ENCODE peak calls at places on chromosome 13, in six cellular contexts. One of them, this sample, is unnamed.

GRCh38 chr13:21074601-21075302 is 13.4 kb upstream of the LATS2 start:
- DNase-seq in left ventricle myocardium inferior: peak; percentile 49
- DNase-seq in CD8-positive, alpha-beta memory T cell: no peak
- DNase-seq in CD8-positive, alpha-beta T cell: peak; percentile 61
- DNase-seq in aorta: no peak
- DNase-seq in cardiac muscle cell: no peak
- DNase-seq in this sample: no peak

GRCh38 chr13:19586904-19587634 is 25.7 kb upstream of the TPTE2 start:
- DNase-seq in CD8-positive, alpha-beta memory T cell: peak; percentile 84
- DNase-seq in cardiac muscle cell: no peak
- DNase-seq in left ventricle myocardium inferior: no peak
- DNase-seq in CD8-positive, alpha-beta T cell: peak; percentile 83
- DNase-seq in aorta: no peak
- DNase-seq in this sample: no peak

GRCh38 chr13:45737571-45738002 is 35.5 kb downstream of the CBY2 start:
- DNase-seq in CD8-positive, alpha-beta memory T cell: no peak
- DNase-seq in cardiac muscle cell: no peak
- DNase-seq in aorta: no peak
- DNase-seq in left ventricle myocardium inferior: no peak
- DNase-seq in CD8-positive, alpha-beta T cell: no peak
- DNase-seq in this sample: no peak

GRCh38 chr13:48404952-48405351 is 8.0 kb downstream of the LPAR6 start:
- DNase-seq in CD8-positive, alpha-beta T cell: no peak
- DNase-seq in CD8-positive, alpha-beta memory T cell: no peak
- DNase-seq in aorta: no peak
- DNase-seq in cardiac muscle cell: no peak
- DNase-seq in left ventricle myocardium inferior: no peak
- DNase-seq in this sample: no peak

GRCh38 chr13:39565036-39565949 is 37.7 kb downstream of the LHFPL6 start:
- DNase-seq in left ventricle myocardium inferior: no peak
- DNase-seq in CD8-positive, alpha-beta T cell: no peak
- DNase-seq in cardiac muscle cell: no peak
- DNase-seq in aorta: no peak
- DNase-seq in CD8-positive, alpha-beta memory T cell: no peak
- DNase-seq in this sample: no peak

GRCh38 chr13:24075137-24075975 is 85.2 kb upstream of the SPATA13 start:
- DNase-seq in CD8-positive, alpha-beta memory T cell: no peak
- DNase-seq in CD8-positive, alpha-beta T cell: no peak
- DNase-seq in aorta: no peak
- DNase-seq in left ventricle myocardium inferior: no peak
- DNase-seq in cardiac muscle cell: no peak
- DNase-seq in this sample: no peak

GRCh38 chr13:43376596-43376995 is 353.2 kb downstream of the DNAJC15 start:
- DNase-seq in left ventricle myocardium inferior: no peak
- DNase-seq in CD8-positive, alpha-beta memory T cell: no peak
- DNase-seq in cardiac muscle cell: no peak
- DNase-seq in CD8-positive, alpha-beta T cell: no peak
- DNase-seq in aorta: no peak
- DNase-seq in this sample: no peak

GRCh38 chr13:114027826-114028225 is 54.0 kb upstream of the C13orf46 start:
- DNase-seq in CD8-positive, alpha-beta T cell: no peak
- DNase-seq in cardiac muscle cell: no peak
- DNase-seq in aorta: peak; percentile 67
- DNase-seq in left ventricle myocardium inferior: no peak
- DNase-seq in CD8-positive, alpha-beta memory T cell: no peak
- DNase-seq in this sample: no peak

GRCh38 chr13:113179374-113180230 is 21.2 kb downstream of the PROZ start:
- DNase-seq in aorta: no peak
- DNase-seq in left ventricle myocardium inferior: no peak
- DNase-seq in CD8-positive, alpha-beta memory T cell: no peak
- DNase-seq in cardiac muscle cell: peak; percentile 26
- DNase-seq in CD8-positive, alpha-beta T cell: no peak
- DNase-seq in this sample: no peak

GRCh38 chr13:102236830-102237621 is 164.8 kb downstream of the FGF14 start:
- DNase-seq in CD8-positive, alpha-beta memory T cell: no peak
- DNase-seq in cardiac muscle cell: no peak
- DNase-seq in CD8-positive, alpha-beta T cell: no peak
- DNase-seq in aorta: no peak
- DNase-seq in left ventricle myocardium inferior: no peak
- DNase-seq in this sample: no peak

GRCh38 chr13:66159526-66159925 is 1070.6 kb downstream of the PCDH9 start:
- DNase-seq in CD8-positive, alpha-beta memory T cell: no peak
- DNase-seq in aorta: no peak
- DNase-seq in cardiac muscle cell: no peak
- DNase-seq in CD8-positive, alpha-beta T cell: no peak
- DNase-seq in left ventricle myocardium inferior: no peak
- DNase-seq in this sample: no peak

GRCh38 chr13:92260363-92260762 is 861.9 kb downstream of the GPC5 start:
- DNase-seq in CD8-positive, alpha-beta T cell: no peak
- DNase-seq in cardiac muscle cell: no peak
- DNase-seq in aorta: no peak
- DNase-seq in CD8-positive, alpha-beta memory T cell: no peak
- DNase-seq in left ventricle myocardium inferior: no peak
- DNase-seq in this sample: no peak

GRCh38 chr13:113862766-113863510 is 938 bp downstream of the GAS6 start:
- DNase-seq in aorta: peak; percentile 86
- DNase-seq in cardiac muscle cell: peak; percentile 49
- DNase-seq in left ventricle myocardium inferior: peak; percentile 68
- DNase-seq in CD8-positive, alpha-beta T cell: no peak
- DNase-seq in CD8-positive, alpha-beta memory T cell: no peak
- DNase-seq in this sample: peak; percentile 83

GRCh38 chr13:40331802-40332201 is 334.6 kb downstream of the FOXO1 start:
- DNase-seq in CD8-positive, alpha-beta memory T cell: no peak
- DNase-seq in CD8-positive, alpha-beta T cell: no peak
- DNase-seq in left ventricle myocardium inferior: no peak
- DNase-seq in aorta: no peak
- DNase-seq in cardiac muscle cell: no peak
- DNase-seq in this sample: no peak

GRCh38 chr13:110942248-110942981 is 27.5 kb upstream of the ANKRD10 start:
- DNase-seq in aorta: no peak
- DNase-seq in CD8-positive, alpha-beta memory T cell: no peak
- DNase-seq in cardiac muscle cell: no peak
- DNase-seq in CD8-positive, alpha-beta T cell: no peak
- DNase-seq in left ventricle myocardium inferior: no peak
- DNase-seq in this sample: no peak

GRCh38 chr13:49760555-49760954 is 31.9 kb downstream of the KPNA3 start:
- DNase-seq in aorta: no peak
- DNase-seq in cardiac muscle cell: no peak
- DNase-seq in left ventricle myocardium inferior: no peak
- DNase-seq in CD8-positive, alpha-beta memory T cell: no peak
- DNase-seq in CD8-positive, alpha-beta T cell: no peak
- DNase-seq in this sample: no peak

GRCh38 chr13:30421093-30422055 is 919 bp upstream of the UBE2L5 start:
- DNase-seq in aorta: peak; percentile 95
- DNase-seq in left ventricle myocardium inferior: peak; percentile 89
- DNase-seq in cardiac muscle cell: peak; percentile 87
- DNase-seq in CD8-positive, alpha-beta memory T cell: peak; percentile 57
- DNase-seq in CD8-positive, alpha-beta T cell: peak; percentile 60
- DNase-seq in this sample: peak; percentile 93

GRCh38 chr13:102017248-102017647 is 384.6 kb downstream of the FGF14 start:
- DNase-seq in cardiac muscle cell: no peak
- DNase-seq in aorta: no peak
- DNase-seq in left ventricle myocardium inferior: no peak
- DNase-seq in CD8-positive, alpha-beta memory T cell: no peak
- DNase-seq in CD8-positive, alpha-beta T cell: no peak
- DNase-seq in this sample: no peak

GRCh38 chr13:30569901-30570576 is 47.7 kb upstream of the USPL1 start:
- DNase-seq in cardiac muscle cell: no peak
- DNase-seq in CD8-positive, alpha-beta T cell: no peak
- DNase-seq in CD8-positive, alpha-beta memory T cell: no peak
- DNase-seq in left ventricle myocardium inferior: no peak
- DNase-seq in aorta: no peak
- DNase-seq in this sample: no peak

GRCh38 chr13:48072304-48072703 is 22.6 kb downstream of the MED4 start:
- DNase-seq in aorta: no peak
- DNase-seq in CD8-positive, alpha-beta memory T cell: no peak
- DNase-seq in CD8-positive, alpha-beta T cell: no peak
- DNase-seq in left ventricle myocardium inferior: no peak
- DNase-seq in cardiac muscle cell: no peak
- DNase-seq in this sample: no peak

GRCh38 chr13:110306960-110307696 is at the start of the genes COL4A1 and COL4A2:
- DNase-seq in aorta: peak; percentile 94
- DNase-seq in cardiac muscle cell: peak; percentile 81
- DNase-seq in left ventricle myocardium inferior: peak; percentile 87
- DNase-seq in CD8-positive, alpha-beta T cell: no peak
- DNase-seq in CD8-positive, alpha-beta memory T cell: no peak
- DNase-seq in this sample: no peak

GRCh38 chr13:48412881-48413351 is at the start of gene LPAR6:
- DNase-seq in left ventricle myocardium inferior: no peak
- DNase-seq in CD8-positive, alpha-beta memory T cell: no peak
- DNase-seq in cardiac muscle cell: no peak
- DNase-seq in CD8-positive, alpha-beta T cell: no peak
- DNase-seq in aorta: no peak
- DNase-seq in this sample: no peak

GRCh38 chr13:38661276-38661675 is 25.6 kb upstream of the FREM2 start:
- DNase-seq in cardiac muscle cell: no peak
- DNase-seq in left ventricle myocardium inferior: no peak
- DNase-seq in CD8-positive, alpha-beta T cell: no peak
- DNase-seq in CD8-positive, alpha-beta memory T cell: no peak
- DNase-seq in aorta: no peak
- DNase-seq in this sample: no peak

GRCh38 chr13:44917589-44918322 is 71.5 kb downstream of the NUFIP1 start:
- DNase-seq in aorta: peak; percentile 98
- DNase-seq in CD8-positive, alpha-beta T cell: peak; percentile 99
- DNase-seq in cardiac muscle cell: peak; percentile 97
- DNase-seq in left ventricle myocardium inferior: peak; percentile 94
- DNase-seq in CD8-positive, alpha-beta memory T cell: peak; percentile 98
- DNase-seq in this sample: peak; percentile 97

GRCh38 chr13:114124921-114125320 is 7.5 kb downstream of the RASA3 start:
- DNase-seq in cardiac muscle cell: no peak
- DNase-seq in CD8-positive, alpha-beta memory T cell: peak; percentile 82
- DNase-seq in CD8-positive, alpha-beta T cell: peak; percentile 75
- DNase-seq in left ventricle myocardium inferior: no peak
- DNase-seq in aorta: no peak
- DNase-seq in this sample: no peak

GRCh38 chr13:110756268-110756667 is 42.8 kb downstream of the ING1 start:
- DNase-seq in CD8-positive, alpha-beta T cell: no peak
- DNase-seq in CD8-positive, alpha-beta memory T cell: no peak
- DNase-seq in aorta: no peak
- DNase-seq in cardiac muscle cell: no peak
- DNase-seq in left ventricle myocardium inferior: no peak
- DNase-seq in this sample: no peak

GRCh38 chr13:25963681-25964080 is 88.1 kb downstream of the SHISA2 start:
- DNase-seq in aorta: no peak
- DNase-seq in cardiac muscle cell: no peak
- DNase-seq in left ventricle myocardium inferior: no peak
- DNase-seq in CD8-positive, alpha-beta T cell: no peak
- DNase-seq in CD8-positive, alpha-beta memory T cell: no peak
- DNase-seq in this sample: no peak

DNA sequence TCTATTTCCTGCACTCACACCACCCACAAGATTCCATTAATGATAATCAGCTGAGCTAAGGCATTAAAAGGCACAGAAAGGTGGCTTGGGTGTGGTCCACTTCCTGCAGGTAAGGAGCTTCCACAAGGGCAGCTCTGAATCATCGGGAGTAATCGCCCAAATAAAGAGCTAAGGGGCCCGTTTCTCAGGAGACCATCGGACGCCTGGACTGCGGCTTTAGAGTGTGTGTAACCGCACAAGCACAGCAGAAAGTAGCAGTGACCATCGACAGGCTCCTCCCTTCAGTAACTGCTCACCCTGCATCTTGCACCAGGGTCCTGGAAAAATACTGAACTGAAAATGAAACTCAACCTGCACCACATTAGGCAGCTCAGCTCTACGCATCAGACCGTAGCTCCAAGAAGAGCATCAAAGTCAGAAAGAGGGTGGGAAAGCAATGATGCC is 6.0 kb downstream of the STK24 start:
- DNase-seq in CD8-positive, alpha-beta T cell: no peak
- DNase-seq in CD8-positive, alpha-beta memory T cell: peak; percentile 54
- DNase-seq in left ventricle myocardium inferior: no peak
- DNase-seq in aorta: no peak
- DNase-seq in cardiac muscle cell: no peak
- DNase-seq in this sample: no peak
- H3K27ac ChIP-seq in CD8-positive, alpha-beta T cell: peak overlapping the region; percentile 46
- H3K27ac ChIP-seq in CD8-positive, alpha-beta memory T cell: peak overlapping the region; percentile 58
- H3K27ac ChIP-seq in left ventricle myocardium inferior: peak overlapping the region; percentile 74
- H3K27ac ChIP-seq in aorta: no peak overlapping the region
- H3K27ac ChIP-seq in cardiac muscle cell: peak overlapping the region; percentile 45
- H3K27ac ChIP-seq in this sample: peak overlapping the region; percentile 77

DNA sequence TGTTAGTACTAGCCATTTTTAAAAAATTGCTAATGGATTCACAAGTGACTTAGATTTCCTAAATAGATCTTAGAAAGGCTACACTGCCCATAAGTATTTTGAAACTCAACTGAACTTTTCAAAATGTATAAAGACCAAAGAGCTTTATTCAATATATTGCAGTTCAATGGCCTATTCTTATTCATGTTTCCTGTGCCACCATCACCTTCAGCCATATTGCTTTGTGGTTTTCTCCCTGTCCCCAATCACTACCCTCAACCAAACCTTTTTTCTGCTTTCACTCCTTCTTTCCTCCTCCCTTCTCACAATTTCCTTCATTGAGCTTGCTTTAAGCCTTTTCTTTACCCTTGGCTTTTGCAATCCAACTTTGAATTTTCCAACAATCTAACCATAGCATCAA is 100.9 kb downstream of the MYCBP2 start:
- DNase-seq in aorta: no peak
- DNase-seq in cardiac muscle cell: no peak
- DNase-seq in CD8-positive, alpha-beta memory T cell: no peak
- DNase-seq in left ventricle myocardium inferior: no peak
- DNase-seq in CD8-positive, alpha-beta T cell: no peak
- DNase-seq in this sample: no peak
- H3K4me3 ChIP-seq in aorta: no peak overlapping the region
- H3K4me3 ChIP-seq in cardiac muscle cell: no peak overlapping the region
- H3K4me3 ChIP-seq in CD8-positive, alpha-beta memory T cell: no peak overlapping the region
- H3K4me3 ChIP-seq in left ventricle myocardium inferior: no peak overlapping the region
- H3K4me3 ChIP-seq in CD8-positive, alpha-beta T cell: no peak overlapping the region
- H3K4me3 ChIP-seq in this sample: no peak overlapping the region

DNA sequence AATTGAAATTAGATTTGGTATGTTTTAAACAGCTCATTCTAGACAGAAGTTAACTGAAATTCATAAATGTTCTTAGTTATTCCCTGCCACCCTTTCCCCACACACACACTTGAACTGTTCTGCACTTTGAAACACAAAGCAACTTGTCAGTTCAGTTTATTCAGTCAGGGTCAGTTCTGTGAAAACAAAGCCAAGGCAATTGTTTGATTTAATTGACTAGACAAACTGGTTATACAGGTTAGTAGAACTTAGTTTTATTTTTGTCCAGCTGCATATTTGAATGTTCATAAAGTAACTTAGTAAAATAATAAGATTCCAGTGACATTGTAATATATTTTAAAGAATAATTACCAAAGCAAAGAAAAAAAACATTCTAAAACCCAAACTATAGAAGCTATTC is 98.3 kb upstream of the KLF5 start:
- DNase-seq in aorta: no peak
- DNase-seq in CD8-positive, alpha-beta memory T cell: no peak
- DNase-seq in cardiac muscle cell: no peak
- DNase-seq in left ventricle myocardium inferior: no peak
- DNase-seq in CD8-positive, alpha-beta T cell: no peak
- DNase-seq in this sample: no peak
- H3K27ac ChIP-seq in aorta: no peak overlapping the region
- H3K27ac ChIP-seq in CD8-positive, alpha-beta memory T cell: no peak overlapping the region
- H3K27ac ChIP-seq in cardiac muscle cell: no peak overlapping the region
- H3K27ac ChIP-seq in left ventricle myocardium inferior: no peak overlapping the region
- H3K27ac ChIP-seq in CD8-positive, alpha-beta T cell: no peak overlapping the region
- H3K27ac ChIP-seq in this sample: peak overlapping the region; percentile 41

DNA sequence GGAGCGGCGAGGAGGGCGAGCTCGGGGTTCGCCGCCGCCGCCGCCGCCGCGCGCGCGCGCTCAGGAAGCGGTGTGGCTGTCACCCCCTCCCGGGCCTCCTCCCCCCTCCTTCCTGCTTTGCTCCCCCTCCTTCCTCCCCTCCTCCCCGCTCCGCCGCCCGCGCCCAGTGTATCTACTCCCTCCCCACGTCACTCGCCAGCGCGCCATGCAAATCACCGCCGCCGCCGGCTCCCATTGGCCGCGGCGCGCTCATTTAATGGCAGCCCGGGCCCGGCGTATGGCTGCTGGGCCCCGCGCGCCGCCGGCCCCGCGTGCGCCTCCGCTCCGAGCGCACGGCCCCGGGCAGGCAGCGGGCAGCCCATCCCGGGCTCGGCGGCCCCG is 335 bp upstream of the SOX1 start:
- DNase-seq in CD8-positive, alpha-beta memory T cell: no peak
- DNase-seq in left ventricle myocardium inferior: peak; percentile 52
- DNase-seq in cardiac muscle cell: peak; percentile 80
- DNase-seq in CD8-positive, alpha-beta T cell: peak; percentile 65
- DNase-seq in aorta: peak; percentile 83
- DNase-seq in this sample: no peak
- H3K4me3 ChIP-seq in CD8-positive, alpha-beta memory T cell: no peak overlapping the region
- H3K4me3 ChIP-seq in left ventricle myocardium inferior: peak overlapping the region; percentile 61
- H3K4me3 ChIP-seq in cardiac muscle cell: peak overlapping the region; percentile 33
- H3K4me3 ChIP-seq in CD8-positive, alpha-beta T cell: peak overlapping the region; percentile 57
- H3K4me3 ChIP-seq in aorta: no peak overlapping the region
- H3K4me3 ChIP-seq in this sample: peak overlapping the region; percentile 47

This sample was measured in suprapubic skin.